ENCODE peak calls at places on chromosome 13, in nine cellular contexts. I is AG09309, V is left lung, O is GM12865, B is IMR-90, J is fibroblast of pulmonary artery, L is cardiac muscle cell, Y is ascending aorta, P is uterus. C is an unnamed sample.
A peak's percentile ranks its signal among the peaks of the same experiment; 100 is the strongest.

GRCh38 chr13:93029536-93029935 is 197.1 kb upstream of the GPC6 start:
- DNase-seq in I (peak; percentile 17), V (no peak), O (no peak), B (peak; percentile 67), J (peak; percentile 41), L (no peak), Y (no peak), P (no peak), C (no peak)

GRCh38 chr13:31409678-31410356 is 210.0 kb downstream of the B3GLCT start:
- DNase-seq in I (no peak), V (no peak), O (no peak), B (no peak), J (peak; percentile 8), L (no peak), Y (no peak), P (no peak), C (no peak)

GRCh38 chr13:98252931-98253470 is 75.9 kb upstream of the RNF113B start:
- DNase-seq in I (peak; percentile 70), V (no peak), O (no peak), B (peak; percentile 88), J (peak; percentile 59), L (no peak), Y (no peak), P (no peak), C (no peak)

GRCh38 chr13:84352946-84353345 is 470.7 kb upstream of the SLITRK1 start:
- DNase-seq in I (no peak), V (no peak), O (no peak), B (no peak), J (no peak), L (no peak), Y (no peak), P (no peak), C (no peak)

GRCh38 chr13:73416093-73416492 is 357.3 kb downstream of the KLF5 start:
- DNase-seq in I (no peak), V (no peak), O (no peak), B (no peak), J (no peak), L (no peak), Y (no peak), P (no peak), C (no peak)

GRCh38 chr13:43154839-43155238 is 131.5 kb downstream of the DNAJC15 start:
- DNase-seq in I (no peak), V (no peak), O (no peak), B (no peak), J (no peak), L (no peak), Y (no peak), P (no peak), C (no peak)

GRCh38 chr13:31441804-31442487 is 242.2 kb downstream of the B3GLCT start:
- DNase-seq in I (no peak), V (no peak), O (no peak), B (no peak), J (no peak), L (no peak), Y (no peak), P (peak; percentile 83), C (no peak)

GRCh38 chr13:105069106-105069505 is 1466.4 kb downstream of the EFNB2 start:
- DNase-seq in I (no peak), V (no peak), O (no peak), B (peak; percentile 32), J (no peak), L (no peak), Y (no peak), P (no peak), C (no peak)

GRCh38 chr13:80363890-80364503 is 23.1 kb upstream of the SPRY2 start:
- DNase-seq in I (no peak), V (no peak), O (peak; percentile 23), B (peak; percentile 49), J (peak; percentile 64), L (no peak), Y (no peak), P (no peak), C (no peak)

GRCh38 chr13:98816406-98816805 is 63.9 kb upstream of the SLC15A1 start:
- DNase-seq in I (no peak), V (no peak), O (no peak), B (no peak), J (no peak), L (no peak), Y (no peak), P (no peak), C (no peak)

GRCh38 chr13:30037306-30037705 is 186.9 kb upstream of the UBL3 start:
- DNase-seq in I (no peak), V (no peak), O (no peak), B (no peak), J (no peak), L (peak; percentile 32), Y (no peak), P (no peak), C (no peak)

GRCh38 chr13:98440390-98441055 is 136.4 kb downstream of the STK24 start:
- DNase-seq in I (no peak), V (no peak), O (no peak), B (no peak), J (no peak), L (no peak), Y (peak; percentile 55), P (no peak), C (no peak)

GRCh38 chr13:113155201-113155600 is 3.2 kb upstream of the PROZ start:
- DNase-seq in I (no peak), V (no peak), O (no peak), B (no peak), J (no peak), L (no peak), Y (peak; percentile 52), P (no peak), C (no peak)

GRCh38 chr13:95524270-95524901 is 28.1 kb upstream of the CLDN10 start:
- DNase-seq in I (no peak), V (no peak), O (no peak), B (no peak), J (peak; percentile 77), L (no peak), Y (no peak), P (no peak), C (no peak)

GRCh38 chr13:72125561-72125960 is 258.6 kb upstream of the DACH1 start:
- DNase-seq in I (no peak), V (no peak), O (no peak), B (no peak), J (peak; percentile 55), L (no peak), Y (no peak), P (no peak), C (no peak)

GRCh38 chr13:31011193-31011860 is 78.9 kb downstream of the TEX26 start:
- DNase-seq in I (no peak), V (no peak), O (peak; percentile 9), B (no peak), J (no peak), L (no peak), Y (no peak), P (no peak), C (no peak)

DNA sequence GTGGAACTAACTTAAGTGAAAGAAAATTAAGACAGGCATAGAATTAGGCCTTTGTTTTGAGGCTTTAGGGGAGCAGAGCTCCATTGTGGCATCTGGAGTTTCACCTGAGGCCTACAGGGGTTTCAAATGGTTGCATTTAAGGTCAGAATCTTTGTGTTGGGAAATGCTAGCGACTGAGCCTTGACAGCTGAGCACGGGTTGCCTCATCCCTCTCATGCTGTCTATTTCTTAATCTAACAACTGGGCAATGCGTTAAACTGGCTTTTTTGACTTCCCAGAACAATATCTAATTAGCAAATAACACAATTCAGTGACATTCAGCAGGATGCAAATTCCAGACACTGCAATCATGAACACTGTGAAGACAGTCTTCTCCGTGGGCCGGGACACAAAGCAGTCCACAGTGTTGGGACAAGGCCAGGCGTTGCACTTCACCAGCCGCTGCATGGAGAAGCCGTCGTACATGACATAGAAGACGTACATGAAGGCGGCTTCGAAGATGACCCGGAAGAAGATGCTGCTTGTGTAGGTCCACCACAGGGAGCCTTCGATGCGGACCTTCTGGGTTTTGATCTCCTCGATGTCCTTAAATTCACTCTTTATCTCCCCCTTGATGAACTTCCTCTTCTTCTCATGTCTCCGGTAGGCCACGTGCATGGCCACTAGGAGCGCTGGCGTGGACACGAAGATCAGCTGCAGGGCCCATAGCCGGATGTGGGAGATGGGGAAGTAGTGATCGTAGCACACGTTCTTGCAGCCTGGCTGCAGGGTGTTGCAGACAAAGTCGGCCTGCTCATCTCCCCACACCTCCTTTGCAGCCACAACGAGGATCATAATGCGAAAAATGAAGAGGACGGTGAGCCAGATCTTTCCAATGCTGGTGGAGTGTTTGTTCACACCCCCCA is 3.8 kb downstream of the GJB2 start:
- DNase-seq in I (no peak), V (peak; percentile 84), O (peak; percentile 40), B (no peak), J (no peak), L (no peak), Y (no peak), P (no peak), C (no peak)
- TF ChIP-seq CTCF in I (no peak), V (peak; percentile 7), O (peak; percentile 23), B (peak; percentile 15), J (no peak), L (no peak), Y (no peak), P (no peak), C (no peak)

DNA sequence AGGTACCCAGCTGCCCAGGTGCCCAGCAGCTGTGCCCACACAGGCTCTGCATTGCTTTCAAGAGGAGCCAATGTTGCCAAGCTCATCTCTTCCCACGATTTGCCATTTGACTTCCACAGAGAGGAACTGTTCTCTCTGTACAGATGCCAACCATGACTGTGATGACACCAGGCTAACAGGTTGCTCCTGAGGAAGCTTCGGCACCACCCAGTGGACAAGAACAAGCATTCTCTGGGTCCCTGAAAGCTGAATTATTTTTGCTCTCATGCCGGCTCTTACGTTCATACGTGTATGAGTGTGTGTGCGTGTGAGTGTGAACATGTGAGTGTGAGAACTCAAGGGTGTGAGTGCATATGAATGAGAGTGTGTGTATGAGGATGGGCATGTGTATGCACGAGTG is 535.2 kb downstream of the LIG4 start:
- DNase-seq in I (no peak), V (no peak), O (no peak), B (peak; percentile 28), J (no peak), L (no peak), Y (no peak), P (no peak), C (no peak)
- TF ChIP-seq CTCF in I (no peak), V (no peak), O (no peak), B (no peak), J (no peak), L (no peak), Y (no peak), P (no peak), C (no peak)

GRCh38 chr13:90968510-90968909 is 379.0 kb upstream of the MIR17HG start:
- DNase-seq in I (no peak), V (no peak), O (peak; percentile 10), B (no peak), J (peak; percentile 10), L (peak; percentile 58), Y (no peak), P (no peak), C (no peak)
- TF ChIP-seq CTCF in I (no peak), V (peak; percentile 35), O (peak; percentile 30), B (no peak), J (peak; percentile 22), L (peak; percentile 52), Y (no peak), P (no peak), C (no peak)

GRCh38 chr13:45737571-45738002 is 35.5 kb downstream of the CBY2 start:
- DNase-seq in I (no peak), V (no peak), O (peak; percentile 44), B (no peak), J (no peak), L (no peak), Y (no peak), P (no peak), C (no peak)
- TF ChIP-seq CTCF in I (no peak), V (no peak), O (peak; percentile 48), B (no peak), J (peak; percentile 7), L (no peak), Y (no peak), P (no peak), C (no peak)

C was measured in AG09319.